ENCODE peak calls at places on chromosome 3, in ten cellular contexts. Z is T-cell, W is GM23248, Q is fibroblast of the aortic adventitia, Y is NCI-H345, V is brain microvascular endothelial cell, R is endothelial cell of umbilical vein, F is NT2/D1, D is kidney epithelial cell, L is body of pancreas. U is an unnamed sample.

GRCh38 chr3:67017211-67017610 is 19.1 kb downstream of the KBTBD8 start:
- DNase-seq in D (no peak), W (peak), Z (no peak), R (no peak), Y (no peak), V (no peak), Q (peak), F (no peak), L (no peak), U (no peak)

GRCh38 chr3:140508545-140508944 is 169.3 kb upstream of the TRIM42 start:
- DNase-seq in L (no peak), D (no peak), W (no peak), F (no peak), Y (no peak), V (no peak), R (no peak), Z (no peak), Q (no peak), U (no peak)

GRCh38 chr3:119695480-119695879 is 7.3 kb upstream of the CFAP91 start:
- DNase-seq in F (no peak), L (no peak), Z (no peak), D (no peak), V (no peak), R (no peak), Y (no peak), Q (peak), W (peak), U (peak)

GRCh38 chr3:145457825-145458552 is 703.0 kb downstream of the PLOD2 start:
- DNase-seq in Y (no peak), W (no peak), Q (no peak), L (no peak), Z (no peak), V (peak), R (no peak), D (no peak), F (no peak), U (no peak)

GRCh38 chr3:49417516-49418120 is 4.7 kb downstream of the AMT start:
- DNase-seq in D (no peak), R (no peak), L (no peak), Z (no peak), F (no peak), V (no peak), Y (no peak), W (no peak), Q (no peak), U (peak)

GRCh38 chr3:46129588-46130272 is 78.4 kb downstream of the CCR1 start:
- DNase-seq in F (no peak), W (no peak), R (no peak), V (no peak), Q (no peak), L (no peak), Z (no peak), D (no peak), Y (no peak), U (no peak)

GRCh38 chr3:47910777-47911440 is 105.3 kb downstream of the MAP4 start:
- DNase-seq in L (peak), V (peak), Q (peak), Z (no peak), W (peak), D (peak), F (peak), Y (no peak), R (peak), U (no peak)

GRCh38 chr3:174441588-174442316 is 417.4 kb upstream of the NAALADL2 start:
- DNase-seq in L (no peak), Z (no peak), W (peak), F (no peak), Y (no peak), D (peak), R (peak), Q (peak), V (no peak), U (peak)

GRCh38 chr3:198030726-198031125 is 70.7 kb downstream of the LMLN start:
- DNase-seq in D (no peak), R (no peak), Z (no peak), L (no peak), Y (no peak), W (no peak), F (no peak), V (no peak), Q (no peak), U (no peak)

GRCh38 chr3:71708478-71709098 is 16.6 kb downstream of the EIF4E3 start:
- DNase-seq in L (peak), R (no peak), F (no peak), D (no peak), W (no peak), Z (no peak), Y (no peak), Q (no peak), V (no peak), U (no peak)

GRCh38 chr3:156563900-156564682 is 9.2 kb upstream of the SSR3 start:
- DNase-seq in Z (no peak), L (no peak), Q (no peak), D (no peak), Y (no peak), F (no peak), W (peak), V (no peak), R (no peak), U (no peak)

GRCh38 chr3:152379415-152380042 is 110.8 kb downstream of the MBNL1 start:
- DNase-seq in R (peak), D (no peak), Y (no peak), Q (no peak), L (no peak), W (peak), V (no peak), F (no peak), Z (no peak), U (no peak)

GRCh38 chr3:141646760-141647561 is 91.1 kb upstream of the RNF7 start:
- DNase-seq in D (no peak), Z (no peak), Y (peak), W (peak), R (peak), V (peak), F (peak), L (peak), Q (peak), U (peak)

GRCh38 chr3:147680820-147681488 is 271.8 kb downstream of the ZIC1 start:
- DNase-seq in W (no peak), V (peak), D (no peak), F (no peak), R (no peak), L (no peak), Z (no peak), Q (no peak), Y (no peak), U (no peak)

GRCh38 chr3:115154611-115155010 is 7.5 kb upstream of the ZBTB20 start:
- DNase-seq in Z (no peak), Q (no peak), F (no peak), Y (no peak), D (no peak), W (no peak), V (no peak), R (no peak), L (no peak), U (no peak)

GRCh38 chr3:194007598-194008337 is 128.2 kb upstream of the HES1 start:
- DNase-seq in Q (no peak), Z (no peak), F (no peak), R (no peak), V (no peak), D (no peak), L (no peak), Y (peak), W (no peak), U (no peak)

GRCh38 chr3:150885535-150885934 is 19.7 kb downstream of the MINDY4B start:
- DNase-seq in D (no peak), V (no peak), Y (no peak), R (no peak), Z (no peak), L (no peak), W (no peak), F (no peak), Q (no peak), U (no peak)

GRCh38 chr3:31106912-31107311 is 212.5 kb upstream of the GADL1 start:
- DNase-seq in Q (peak), D (no peak), L (no peak), Y (no peak), W (peak), F (no peak), R (no peak), V (no peak), Z (no peak), U (no peak)

GRCh38 chr3:51968883-51969674 is 1.8 kb upstream of the PCBP4 start:
- DNase-seq in Z (no peak), Q (no peak), R (no peak), L (no peak), W (no peak), D (no peak), Y (no peak), F (no peak), V (no peak), U (peak)

GRCh38 chr3:124352143-124352528 is 360.2 kb upstream of the ROPN1 start:
- DNase-seq in V (no peak), D (no peak), Y (no peak), F (no peak), L (no peak), W (no peak), Q (no peak), Z (no peak), R (no peak), U (no peak)

U was measured in GM23338.